ENCODE peak calls at places on chromosomes 16 and 17, in seven cellular contexts. Z is heart right ventricle; R is pancreas; H is CD8-positive, alpha-beta T cell; W is stomach; N is cardiac muscle cell; U is BE2C. C is an unnamed sample. For H3K4me1, the result is how much of the 10 kb centered on the place peaks cover.

GRCh38 chr16:87671221-87671620 is 68.9 kb downstream of the JPH3 start:
- DNase-seq in Z (no peak), R (no peak), H (no peak), W (no peak), N (no peak), U (no peak), C (no peak)

GRCh38 chr17:79761894-79762570 is 15.9 kb upstream of the CBX2 start:
- DNase-seq in Z (no peak), R (no peak), H (no peak), W (no peak), N (no peak), U (no peak), C (no peak)

GRCh38 chr17:8753976-8754440 is 4.3 kb downstream of the SPDYE4 start:
- DNase-seq in Z (no peak), R (no peak), H (no peak), W (no peak), N (no peak), U (no peak), C (no peak)

GRCh38 chr16:72894291-72895151 is 153.4 kb downstream of the ZFHX3 start:
- DNase-seq in Z (peak), R (no peak), H (no peak), W (no peak), N (no peak), U (no peak), C (no peak)

GRCh38 chr16:52237823-52238222 is 309.1 kb downstream of the TOX3 start:
- DNase-seq in Z (no peak), R (no peak), H (no peak), W (no peak), N (no peak), U (no peak), C (no peak)

GRCh38 chr17:76161113-76161512 is 20.1 kb upstream of the FOXJ1 start:
- DNase-seq in Z (no peak), R (no peak), H (no peak), W (no peak), N (no peak), U (no peak), C (no peak)

GRCh38 chr16:85601730-85602401 is 11.3 kb upstream of the GSE1 start:
- DNase-seq in Z (no peak), R (peak), H (no peak), W (peak), N (peak), U (peak), C (no peak)

GRCh38 chr16:61014869-61015268 is 1021.4 kb downstream of the CDH8 start:
- DNase-seq in Z (no peak), R (no peak), H (no peak), W (no peak), N (no peak), U (no peak), C (no peak)

GRCh38 chr17:76145231-76146052 is 4.4 kb upstream of the FOXJ1 start:
- DNase-seq in Z (no peak), R (no peak), H (peak), W (no peak), N (peak), U (no peak), C (no peak)

GRCh38 chr17:39164675-39165143 is 1.3 kb downstream of the ARL5C start:
- DNase-seq in Z (peak), R (peak), H (peak), W (peak), N (peak), U (peak), C (peak)

GRCh38 chr16:76668207-76668725 is 391.1 kb downstream of the CNTNAP4 start:
- DNase-seq in Z (no peak), R (no peak), H (no peak), W (no peak), N (peak), U (peak), C (no peak)

GRCh38 chr16:23903001-23903414 is 67.2 kb downstream of the PRKCB start:
- DNase-seq in Z (no peak), R (no peak), H (no peak), W (no peak), N (no peak), U (no peak), C (no peak)

GRCh38 chr16:46908540-46909372 is 24.6 kb downstream of the GPT2 start:
- DNase-seq in Z (peak), R (no peak), H (peak), W (peak), N (peak), U (peak), C (peak)

GRCh38 chr17:511001-511690 is 158.5 kb upstream of the RPH3AL start:
- DNase-seq in Z (no peak), R (no peak), H (no peak), W (no peak), N (no peak), U (no peak), C (no peak)

GRCh38 chr16:85306071-85306792 is 194.0 kb upstream of the CIBAR2 start:
- DNase-seq in Z (peak), R (peak), H (peak), W (peak), N (peak), U (no peak), C (peak)

GRCh38 chr17:42873321-42873720 is 22.3 kb downstream of the AOC3 start:
- DNase-seq in Z (no peak), R (no peak), H (no peak), W (no peak), N (no peak), U (no peak), C (no peak)

GRCh38 chr16:69285240-69285639 is 25.9 kb upstream of the VPS4A start:
- DNase-seq in Z (no peak), R (no peak), H (no peak), W (no peak), N (no peak), U (no peak), C (no peak)

GRCh38 chr17:35185849-35186248 is 8.3 kb downstream of the SLC35G3 start:
- DNase-seq in Z (no peak), R (no peak), H (no peak), W (no peak), N (no peak), U (no peak), C (no peak)

GRCh38 chr17:70677783-70678647 is 508.7 kb downstream of the KCNJ2 start:
- DNase-seq in Z (no peak), R (no peak), H (no peak), W (no peak), N (no peak), U (no peak), C (no peak)

GRCh38 chr17:40862985-40863733 is 3.9 kb downstream of the KRT12 start:
- DNase-seq in Z (no peak), R (no peak), H (no peak), W (no peak), N (peak), U (peak), C (no peak)

GRCh38 chr16:69424935-69425784 is 741 bp downstream of the CYB5B start:
- DNase-seq in Z (no peak), R (no peak), H (no peak), W (no peak), N (no peak), U (no peak), C (no peak)

GRCh38 chr16:57795431-57795878 is 6.8 kb downstream of the KIFC3 start:
- DNase-seq in Z (peak), R (peak), H (no peak), W (peak), N (peak), U (peak), C (peak)

GRCh38 chr16:60271382-60272180 is 1537.5 kb upstream of the GOT2 start:
- DNase-seq in Z (no peak), R (no peak), H (no peak), W (no peak), N (no peak), U (no peak), C (no peak)

GRCh38 chr16:71542377-71542776 is 16.2 kb downstream of the CHST4 start:
- DNase-seq in Z (peak), R (peak), H (peak), W (peak), N (peak), U (peak), C (peak)

GRCh38 chr17:68450801-68451200 is 6.5 kb downstream of the WIPI1 start:
- DNase-seq in Z (no peak), R (no peak), H (no peak), W (no peak), N (no peak), U (no peak), C (no peak)

GRCh38 chr17:68450391-68450790 is 6.9 kb downstream of the WIPI1 start:
- DNase-seq in Z (no peak), R (no peak), H (no peak), W (no peak), N (no peak), U (no peak), C (no peak)

GRCh38 chr17:68452724-68453290 is 4.5 kb downstream of the WIPI1 start:
- DNase-seq in Z (no peak), R (no peak), H (peak), W (no peak), N (no peak), U (no peak), C (no peak)

GRCh38 chr17:68453991-68454665 is 3.2 kb downstream of the WIPI1 start:
- DNase-seq in Z (no peak), R (no peak), H (no peak), W (no peak), N (no peak), U (no peak), C (no peak)

DNA sequence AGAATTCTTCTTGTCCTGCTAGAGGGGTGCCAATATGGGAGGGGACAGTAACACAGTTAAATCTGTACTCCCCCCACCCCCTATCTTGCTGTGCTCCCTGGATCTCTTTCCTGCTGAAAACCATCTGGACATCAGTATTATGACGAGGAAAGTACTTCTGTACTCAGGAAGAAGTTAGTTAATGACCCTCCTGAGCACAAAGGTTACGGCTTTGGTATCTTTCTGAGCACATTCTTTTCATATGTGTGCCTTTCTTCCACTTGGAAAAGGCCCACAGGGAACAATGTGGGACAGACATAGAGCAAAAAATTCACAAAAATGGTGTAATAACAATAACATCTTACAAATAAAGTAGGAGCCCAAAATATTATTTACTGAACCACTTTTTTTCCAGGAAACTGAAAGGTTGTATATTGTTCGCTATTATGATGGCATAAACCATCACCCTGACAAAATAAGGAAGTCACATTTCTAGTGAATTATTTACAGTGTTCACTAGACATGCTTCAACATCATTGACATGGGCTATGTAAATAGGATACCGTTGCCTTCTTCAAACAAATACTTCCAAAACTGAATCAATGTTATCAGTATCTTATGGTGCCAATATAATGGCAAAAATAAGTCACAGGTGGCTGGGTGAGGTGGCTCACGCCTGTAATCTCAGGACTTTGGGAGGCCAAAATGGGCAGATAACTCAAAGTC is 5.5 kb downstream of the WIPI1 start:
- DNase-seq in Z (no peak), R (no peak), H (no peak), W (no peak), N (no peak), U (no peak), C (no peak)
- H3K4me1 ChIP-seq in Z (under half), R (under half), H (under half), W (under half), N (under half), U (under half), C (under half)

GRCh38 chr16:78228704-78229103 is 129.2 kb downstream of the WWOX start:
- DNase-seq in Z (no peak), R (no peak), H (no peak), W (no peak), N (no peak), U (no peak), C (peak)

GRCh38 chr16:78230832-78231231 is 131.4 kb downstream of the WWOX start:
- DNase-seq in Z (no peak), R (no peak), H (no peak), W (no peak), N (no peak), U (no peak), C (peak)

GRCh38 chr16:78224342-78224741 is 124.9 kb downstream of the WWOX start:
- DNase-seq in Z (no peak), R (no peak), H (no peak), W (no peak), N (no peak), U (no peak), C (no peak)

GRCh38 chr16:78227855-78228254 is 128.4 kb downstream of the WWOX start:
- DNase-seq in Z (no peak), R (no peak), H (no peak), W (no peak), N (peak), U (no peak), C (peak)
- TF ChIP-seq CTCF in Z (peak), R (no peak), H (no peak), W (no peak), N (no peak), U (no peak), C (no peak)

DNA sequence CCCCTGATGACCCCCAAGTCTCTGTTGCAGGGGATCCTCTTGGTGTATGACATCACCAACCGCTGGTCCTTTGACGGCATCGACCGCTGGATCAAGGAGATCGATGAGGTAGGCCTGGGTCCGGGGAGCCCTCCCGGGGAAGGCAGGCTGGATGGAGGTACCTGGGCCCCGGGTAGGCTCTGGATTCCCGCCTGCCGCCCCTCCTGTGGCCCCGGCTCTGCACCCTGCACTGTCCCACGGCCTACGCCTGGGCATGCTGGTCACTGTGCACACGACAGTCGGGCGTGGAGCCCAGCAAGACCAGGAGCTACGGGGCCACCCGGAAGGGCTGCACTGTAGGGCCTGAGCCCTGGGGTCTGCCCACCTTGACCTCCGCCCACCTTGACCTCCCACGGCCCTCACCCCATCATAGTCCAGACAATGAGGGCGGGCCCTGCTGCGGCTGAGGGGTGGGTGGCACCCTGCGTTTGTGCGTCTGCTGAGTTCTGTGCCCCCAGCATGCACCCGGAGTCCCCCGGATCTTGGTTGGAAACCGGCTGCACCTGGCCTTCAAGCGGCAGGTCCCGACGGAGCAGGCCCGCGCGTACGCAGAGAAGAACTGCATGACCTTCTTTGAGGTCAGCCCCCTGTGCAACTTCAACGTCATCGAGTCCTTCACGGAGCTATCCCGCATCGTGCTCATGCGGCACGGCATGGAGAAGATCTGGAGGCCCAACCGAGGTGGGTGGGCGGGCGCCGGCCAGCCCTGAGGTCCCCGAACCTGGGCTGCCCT is 5.2 kb upstream of the WFIKKN1 start:
- DNase-seq in Z (no peak), R (no peak), H (no peak), W (no peak), N (no peak), U (no peak), C (no peak)
- H3K4me1 ChIP-seq in Z (under half), R (under half), H (under half), W (under half), N (under half), U (under half), C (under half)

DNA sequence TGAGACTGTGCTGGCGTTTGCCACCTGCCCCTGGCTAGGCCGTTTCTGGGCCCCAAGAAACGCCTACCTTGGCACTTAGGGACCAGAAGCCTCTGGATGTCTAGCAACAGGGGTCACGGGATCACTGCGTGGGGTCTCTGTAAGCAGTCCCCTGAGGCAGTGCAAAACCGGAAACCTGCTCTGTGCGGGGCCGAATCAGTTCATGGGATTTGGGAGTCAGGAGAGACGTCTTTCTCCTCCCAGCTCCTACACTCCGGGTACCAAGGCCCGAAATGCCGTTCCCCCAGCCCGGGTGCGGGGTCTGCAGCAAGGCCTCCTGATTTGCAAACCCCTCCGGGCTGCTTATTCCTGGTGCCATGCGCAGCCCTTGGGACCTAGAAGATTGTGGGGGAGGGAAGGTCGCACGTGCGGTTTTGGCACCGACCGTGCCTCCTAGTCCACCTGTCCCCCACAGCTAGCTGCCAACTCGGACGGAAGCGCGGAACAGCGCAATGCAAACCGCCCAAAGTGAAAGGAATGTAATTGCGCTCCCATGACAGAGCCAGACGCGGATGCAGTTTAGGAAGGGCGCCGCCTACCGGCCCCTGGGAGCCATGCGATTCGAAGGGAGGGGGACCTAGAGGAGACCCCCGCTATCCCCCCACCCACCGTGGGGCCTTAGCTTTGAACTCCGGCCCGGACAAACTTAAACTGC is 6.5 kb downstream of the IRX5 start:
- DNase-seq in Z (peak), R (no peak), H (no peak), W (no peak), N (peak), U (no peak), C (peak)
- TF ChIP-seq CTCF in Z (peak), R (no peak), H (no peak), W (peak), N (peak), U (no peak), C (no peak)

GRCh38 chr17:19249681-19250080 is 12.5 kb downstream of the EPN2 start:
- DNase-seq in Z (peak), R (no peak), H (no peak), W (no peak), N (no peak), U (no peak), C (no peak)

GRCh38 chr17:19248149-19248922 is 11.2 kb downstream of the EPN2 start:
- DNase-seq in Z (no peak), R (no peak), H (no peak), W (no peak), N (no peak), U (no peak), C (no peak)

GRCh38 chr17:19253112-19253511 is 15.9 kb downstream of the EPN2 start:
- DNase-seq in Z (no peak), R (no peak), H (no peak), W (no peak), N (no peak), U (no peak), C (no peak)

GRCh38 chr17:19248923-19249574 is 11.9 kb downstream of the EPN2 start:
- DNase-seq in Z (peak), R (no peak), H (no peak), W (no peak), N (no peak), U (peak), C (no peak)

GRCh38 chr17:19250421-19251141 is 13.4 kb downstream of the EPN2 start:
- DNase-seq in Z (peak), R (no peak), H (no peak), W (no peak), N (no peak), U (peak), C (no peak)
- H3K4me1 ChIP-seq in Z (half or more), R (under half), H (under half), W (under half), N (under half), U (under half), C (under half)

DNA sequence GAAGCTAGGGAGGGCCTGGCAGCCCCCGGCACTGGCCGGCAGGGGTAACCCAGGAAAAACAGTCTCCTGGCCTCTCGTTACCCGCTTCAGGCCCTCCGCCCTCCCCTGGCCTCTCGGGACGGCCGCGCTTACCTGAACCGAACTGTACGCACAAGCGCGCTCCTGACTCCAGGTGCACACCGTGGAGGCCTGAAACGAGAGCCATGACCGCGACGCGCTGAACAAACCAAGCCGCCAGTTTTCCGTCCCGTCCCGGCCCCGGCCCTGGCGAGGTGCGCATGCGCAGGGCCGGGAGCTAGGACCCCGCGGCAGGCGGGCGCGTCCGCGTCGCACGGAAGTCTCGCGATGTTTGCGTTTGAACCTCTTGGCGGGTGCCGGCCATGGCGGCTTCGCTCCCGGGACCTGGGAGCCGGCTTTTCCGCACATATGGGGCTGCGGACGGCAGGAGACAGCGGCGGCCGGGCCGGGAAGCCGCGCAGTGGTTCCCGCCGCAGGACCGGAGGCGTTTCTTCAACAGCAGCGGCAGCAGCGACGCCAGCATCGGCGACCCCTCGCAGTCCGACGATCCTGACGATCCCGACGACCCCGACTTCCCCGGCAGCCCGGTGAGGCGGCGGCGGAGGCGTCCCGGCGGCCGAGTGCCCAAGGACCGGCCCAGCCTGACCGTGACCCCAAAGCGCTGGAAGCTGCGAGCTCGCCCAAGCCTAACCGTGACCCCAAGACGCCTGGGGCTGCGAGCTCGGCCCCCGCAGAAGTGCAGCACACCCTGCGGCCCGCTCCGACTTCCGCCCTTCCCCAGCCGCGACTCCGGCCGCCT is at the start of gene HASPIN:
- DNase-seq in Z (peak), R (peak), H (peak), W (peak), N (peak), U (peak), C (peak)
- TF ChIP-seq CTCF in Z (peak), R (no peak), H (no peak), W (no peak), N (peak), U (peak), C (peak)

GRCh38 chr17:77451894-77452852 is 311.4 kb downstream of the SEC14L1 start:
- DNase-seq in Z (peak), R (peak), H (no peak), W (peak), N (peak), U (peak), C (no peak)

GRCh38 chr17:77451271-77451893 is 310.6 kb downstream of the SEC14L1 start:
- DNase-seq in Z (peak), R (peak), H (peak), W (peak), N (peak), U (peak), C (no peak)

GRCh38 chr17:77449373-77449907 is 308.7 kb downstream of the SEC14L1 start:
- DNase-seq in Z (no peak), R (no peak), H (peak), W (no peak), N (no peak), U (no peak), C (no peak)

GRCh38 chr17:77450742-77451270 is 310.0 kb downstream of the SEC14L1 start:
- DNase-seq in Z (no peak), R (no peak), H (no peak), W (no peak), N (no peak), U (no peak), C (no peak)

GRCh38 chr17:77449908-77450741 is 309.4 kb downstream of the SEC14L1 start:
- DNase-seq in Z (peak), R (peak), H (no peak), W (peak), N (peak), U (peak), C (no peak)
- H3K4me1 ChIP-seq in Z (half or more), R (under half), H (half or more), W (half or more), N (under half), U (under half), C (half or more)

GRCh38 chr17:50861822-50862528 is 4.2 kb downstream of the TOB1 start:
- DNase-seq in Z (no peak), R (no peak), H (no peak), W (no peak), N (no peak), U (no peak), C (no peak)
- TF ChIP-seq CTCF in Z (no peak), R (no peak), H (no peak), W (no peak), N (no peak), U (no peak), C (no peak)